ENCODE peak calls at places on chromosomes 7 and 10, in five cellular contexts. V is uterus, P is mesenchymal stem cell, Q is upper lobe of right lung, W is astrocyte of the spinal cord. M is an unnamed sample.

GRCh38 chr7:2445047-2445446 is 31.2 kb downstream of the GRIFIN start:
- DNase-seq in V (no peak), P (no peak), Q (peak; percentile 63), W (no peak), M (peak; percentile 79)

GRCh38 chr10:113960617-113961260 is 82.9 kb upstream of the ADRB1 start:
- DNase-seq in V (no peak), P (peak; percentile 43), Q (no peak), W (no peak), M (no peak)

GRCh38 chr10:114100848-114101741 is 57.4 kb downstream of the ADRB1 start:
- DNase-seq in V (no peak), P (peak; percentile 53), Q (no peak), W (peak; percentile 40), M (no peak)

GRCh38 chr10:120715214-120715613 is 135.9 kb upstream of the WDR11 start:
- DNase-seq in V (no peak), P (no peak), Q (no peak), W (no peak), M (no peak)

GRCh38 chr10:72567421-72567820 is 58.5 kb downstream of the MICU1 start:
- DNase-seq in V (no peak), P (peak; percentile 10), Q (no peak), W (peak; percentile 43), M (peak; percentile 22)

GRCh38 chr7:2554654-2555053 is 670 bp downstream of the BRAT1 start:
- DNase-seq in V (no peak), P (no peak), Q (peak; percentile 65), W (no peak), M (peak; percentile 66)

GRCh38 chr10:96380821-96381220 is 22.0 kb upstream of the OPALIN start:
- DNase-seq in V (no peak), P (no peak), Q (no peak), W (no peak), M (no peak)

GRCh38 chr10:11881477-11882417 is 58.6 kb downstream of the PROSER2 start:
- DNase-seq in V (no peak), P (no peak), Q (no peak), W (no peak), M (no peak)

GRCh38 chr10:660980-661890 is 28.2 kb downstream of the DIP2C start:
- DNase-seq in V (no peak), P (peak; percentile 35), Q (peak; percentile 58), W (no peak), M (no peak)

GRCh38 chr7:36116347-36117200 is 36.5 kb upstream of the EEPD1 start:
- DNase-seq in V (no peak), P (no peak), Q (no peak), W (peak; percentile 13), M (no peak)

GRCh38 chr7:132577206-132578049 is 1.2 kb upstream of the PLXNA4 start:
- DNase-seq in V (peak; percentile 82), P (peak; percentile 59), Q (peak; percentile 76), W (peak; percentile 78), M (peak; percentile 75)

GRCh38 chr10:42984035-42984610 is 92.7 kb upstream of the RET start:
- DNase-seq in V (peak; percentile 6), P (no peak), Q (no peak), W (no peak), M (no peak)

GRCh38 chr7:36651404-36651803 is 72.9 kb downstream of the AOAH start:
- DNase-seq in V (no peak), P (peak; percentile 21), Q (no peak), W (peak; percentile 69), M (no peak)

GRCh38 chr10:114821915-114822770 is 563 bp downstream of the FHIP2A start:
- DNase-seq in V (peak; percentile 27), P (peak; percentile 43), Q (no peak), W (peak; percentile 62), M (peak; percentile 25)

GRCh38 chr7:40230086-40230485 is 95.3 kb downstream of the SUGCT start:
- DNase-seq in V (no peak), P (no peak), Q (no peak), W (no peak), M (no peak)

GRCh38 chr7:65798111-65799075 is 74.5 kb upstream of the VKORC1L1 start:
- DNase-seq in V (no peak), P (peak; percentile 85), Q (no peak), W (peak; percentile 76), M (no peak)

GRCh38 chr7:152336754-152337368 is 98.9 kb downstream of the KMT2C start:
- DNase-seq in V (peak; percentile 27), P (peak; percentile 58), Q (no peak), W (peak; percentile 57), M (no peak)

GRCh38 chr7:132750056-132750455 is 173.8 kb upstream of the PLXNA4 start:
- DNase-seq in V (no peak), P (no peak), Q (no peak), W (no peak), M (no peak)

GRCh38 chr7:131328387-131329175 is 905 bp downstream of the MKLN1 start:
- DNase-seq in V (no peak), P (peak; percentile 60), Q (no peak), W (peak; percentile 44), M (no peak)

GRCh38 chr7:155258233-155258575 is 39.5 kb upstream of the INSIG1 start:
- DNase-seq in V (peak; percentile 26), P (peak; percentile 70), Q (no peak), W (peak; percentile 86), M (peak; percentile 81)

GRCh38 chr10:101879456-101880189 is 36.0 kb upstream of the KCNIP2 start:
- DNase-seq in V (peak; percentile 20), P (peak; percentile 50), Q (no peak), W (peak; percentile 80), M (no peak)

GRCh38 chr10:102604379-102604960 is 39.8 kb upstream of the TRIM8 start:
- DNase-seq in V (no peak), P (peak; percentile 95), Q (no peak), W (peak; percentile 72), M (no peak)

GRCh38 chr7:29285451-29285807 is 90.9 kb downstream of the CHN2 start:
- DNase-seq in V (no peak), P (peak; percentile 90), Q (no peak), W (peak; percentile 98), M (no peak)

GRCh38 chr7:107506683-107507339 is 37.0 kb downstream of the GPR22 start:
- DNase-seq in V (no peak), P (no peak), Q (peak; percentile 87), W (peak; percentile 5), M (no peak)

GRCh38 chr7:44310221-44310848 is 15.1 kb downstream of the CAMK2B start:
- DNase-seq in V (no peak), P (no peak), Q (peak; percentile 51), W (no peak), M (peak; percentile 17)

GRCh38 chr7:31055501-31055900 is 3.4 kb downstream of the ADCYAP1R1 start:
- DNase-seq in V (no peak), P (no peak), Q (no peak), W (no peak), M (no peak)

GRCh38 chr7:123673752-123674398 is 18.2 kb downstream of the LMOD2 start:
- DNase-seq in V (no peak), P (peak; percentile 16), Q (no peak), W (no peak), M (no peak)

GRCh38 chr10:120087109-120087508 is 194.6 kb downstream of the SEC23IP start:
- DNase-seq in V (no peak), P (no peak), Q (no peak), W (no peak), M (no peak)

GRCh38 chr7:150461520-150461919 is 11.1 kb downstream of the GIMAP8 start:
- DNase-seq in V (no peak), P (no peak), Q (no peak), W (no peak), M (no peak)

GRCh38 chr7:46663025-46663424 is 742.0 kb upstream of the IGFBP3 start:
- DNase-seq in V (no peak), P (no peak), Q (no peak), W (no peak), M (no peak)

GRCh38 chr10:33534455-33534854 is 200.0 kb upstream of the NRP1 start:
- DNase-seq in V (no peak), P (no peak), Q (no peak), W (no peak), M (no peak)

GRCh38 chr10:125141860-125142484 is 18.4 kb downstream of the CTBP2 start:
- DNase-seq in V (no peak), P (no peak), Q (no peak), W (no peak), M (no peak)

M was measured in tibial artery.